ENCODE peak calls at places on chromosomes 11 and 22, in ten cellular contexts. One of them, this sample, is unnamed. For H3K36me3 and H3K9me3, the result is how much of the 10 kb centered on the place peaks cover.

GRCh38 chr11:12126352-12127019 is 16.1 kb downstream of the MICAL2 start:
- DNase-seq in esophagus squamous epithelium: no peak
- DNase-seq in fibroblast of lung: peak
- DNase-seq in cardiac muscle cell: peak
- DNase-seq in lower lobe of right lung: peak
- DNase-seq in IMR-90: peak
- DNase-seq in suprapubic skin: no peak
- DNase-seq in PC-3: peak
- DNase-seq in heart left ventricle: no peak
- DNase-seq in right atrium auricular region: no peak
- DNase-seq in this sample: no peak

GRCh38 chr11:13247606-13248320 is 29.8 kb upstream of the BMAL1 start:
- DNase-seq in esophagus squamous epithelium: no peak
- DNase-seq in fibroblast of lung: no peak
- DNase-seq in cardiac muscle cell: no peak
- DNase-seq in lower lobe of right lung: no peak
- DNase-seq in IMR-90: no peak
- DNase-seq in suprapubic skin: no peak
- DNase-seq in PC-3: no peak
- DNase-seq in heart left ventricle: no peak
- DNase-seq in right atrium auricular region: no peak
- DNase-seq in this sample: no peak

GRCh38 chr11:122893131-122893530 is 10.6 kb downstream of the JHY start:
- DNase-seq in esophagus squamous epithelium: no peak
- DNase-seq in fibroblast of lung: no peak
- DNase-seq in cardiac muscle cell: no peak
- DNase-seq in lower lobe of right lung: no peak
- DNase-seq in IMR-90: no peak
- DNase-seq in suprapubic skin: no peak
- DNase-seq in PC-3: no peak
- DNase-seq in heart left ventricle: no peak
- DNase-seq in right atrium auricular region: no peak
- DNase-seq in this sample: no peak

GRCh38 chr11:6022954-6023353 is 7.6 kb downstream of the OR56A1 start:
- DNase-seq in esophagus squamous epithelium: no peak
- DNase-seq in fibroblast of lung: peak
- DNase-seq in cardiac muscle cell: peak
- DNase-seq in lower lobe of right lung: no peak
- DNase-seq in IMR-90: peak
- DNase-seq in suprapubic skin: no peak
- DNase-seq in PC-3: peak
- DNase-seq in heart left ventricle: peak
- DNase-seq in right atrium auricular region: no peak
- DNase-seq in this sample: no peak

GRCh38 chr11:27317751-27318150 is 45.3 kb downstream of the CCDC34 start:
- DNase-seq in esophagus squamous epithelium: no peak
- DNase-seq in fibroblast of lung: peak
- DNase-seq in cardiac muscle cell: peak
- DNase-seq in lower lobe of right lung: no peak
- DNase-seq in IMR-90: peak
- DNase-seq in suprapubic skin: no peak
- DNase-seq in PC-3: peak
- DNase-seq in heart left ventricle: no peak
- DNase-seq in right atrium auricular region: no peak
- DNase-seq in this sample: no peak

GRCh38 chr11:128981254-128981653 is 38.6 kb upstream of the TP53AIP1 start:
- DNase-seq in esophagus squamous epithelium: no peak
- DNase-seq in fibroblast of lung: no peak
- DNase-seq in cardiac muscle cell: no peak
- DNase-seq in lower lobe of right lung: no peak
- DNase-seq in IMR-90: no peak
- DNase-seq in suprapubic skin: no peak
- DNase-seq in PC-3: peak
- DNase-seq in heart left ventricle: no peak
- DNase-seq in right atrium auricular region: no peak
- DNase-seq in this sample: no peak

GRCh38 chr22:42680648-42681047 is 31.5 kb upstream of the CYB5R3 start:
- DNase-seq in esophagus squamous epithelium: no peak
- DNase-seq in fibroblast of lung: peak
- DNase-seq in cardiac muscle cell: peak
- DNase-seq in lower lobe of right lung: no peak
- DNase-seq in IMR-90: peak
- DNase-seq in suprapubic skin: no peak
- DNase-seq in PC-3: peak
- DNase-seq in heart left ventricle: no peak
- DNase-seq in right atrium auricular region: peak
- DNase-seq in this sample: peak

GRCh38 chr22:38881464-38881871 is 9.5 kb upstream of the CBX6 start:
- DNase-seq in esophagus squamous epithelium: no peak
- DNase-seq in fibroblast of lung: peak
- DNase-seq in cardiac muscle cell: peak
- DNase-seq in lower lobe of right lung: no peak
- DNase-seq in IMR-90: peak
- DNase-seq in suprapubic skin: no peak
- DNase-seq in PC-3: peak
- DNase-seq in heart left ventricle: peak
- DNase-seq in right atrium auricular region: peak
- DNase-seq in this sample: no peak

GRCh38 chr11:69080361-69080973 is 31.7 kb downstream of the TPCN2 start:
- DNase-seq in esophagus squamous epithelium: no peak
- DNase-seq in fibroblast of lung: peak
- DNase-seq in cardiac muscle cell: peak
- DNase-seq in lower lobe of right lung: no peak
- DNase-seq in IMR-90: peak
- DNase-seq in suprapubic skin: no peak
- DNase-seq in PC-3: peak
- DNase-seq in heart left ventricle: no peak
- DNase-seq in right atrium auricular region: no peak
- DNase-seq in this sample: no peak

GRCh38 chr11:22371188-22371587 is 33.0 kb downstream of the SLC17A6 start:
- DNase-seq in esophagus squamous epithelium: no peak
- DNase-seq in fibroblast of lung: no peak
- DNase-seq in cardiac muscle cell: no peak
- DNase-seq in lower lobe of right lung: no peak
- DNase-seq in IMR-90: no peak
- DNase-seq in suprapubic skin: no peak
- DNase-seq in PC-3: no peak
- DNase-seq in heart left ventricle: no peak
- DNase-seq in right atrium auricular region: no peak
- DNase-seq in this sample: no peak

GRCh38 chr11:57527056-57527631 is 3.4 kb downstream of the TIMM10 start:
- DNase-seq in esophagus squamous epithelium: no peak
- DNase-seq in fibroblast of lung: peak
- DNase-seq in cardiac muscle cell: peak
- DNase-seq in lower lobe of right lung: peak
- DNase-seq in IMR-90: peak
- DNase-seq in suprapubic skin: peak
- DNase-seq in PC-3: peak
- DNase-seq in heart left ventricle: peak
- DNase-seq in right atrium auricular region: peak
- DNase-seq in this sample: no peak

GRCh38 chr11:115080923-115081322 is 402.6 kb downstream of the NXPE2 start:
- DNase-seq in esophagus squamous epithelium: no peak
- DNase-seq in fibroblast of lung: no peak
- DNase-seq in cardiac muscle cell: no peak
- DNase-seq in lower lobe of right lung: no peak
- DNase-seq in IMR-90: no peak
- DNase-seq in suprapubic skin: no peak
- DNase-seq in PC-3: no peak
- DNase-seq in heart left ventricle: no peak
- DNase-seq in right atrium auricular region: no peak
- DNase-seq in this sample: no peak

GRCh38 chr22:36379593-36380361 is 8.0 kb downstream of the MYH9 start:
- DNase-seq in esophagus squamous epithelium: no peak
- DNase-seq in fibroblast of lung: no peak
- DNase-seq in cardiac muscle cell: no peak
- DNase-seq in lower lobe of right lung: no peak
- DNase-seq in IMR-90: peak
- DNase-seq in suprapubic skin: no peak
- DNase-seq in PC-3: peak
- DNase-seq in heart left ventricle: no peak
- DNase-seq in right atrium auricular region: no peak
- DNase-seq in this sample: peak

GRCh38 chr22:36253523-36254490 is 874 bp downstream of the APOL1 start:
- DNase-seq in esophagus squamous epithelium: no peak
- DNase-seq in fibroblast of lung: peak
- DNase-seq in cardiac muscle cell: peak
- DNase-seq in lower lobe of right lung: no peak
- DNase-seq in IMR-90: no peak
- DNase-seq in suprapubic skin: no peak
- DNase-seq in PC-3: no peak
- DNase-seq in heart left ventricle: peak
- DNase-seq in right atrium auricular region: no peak
- DNase-seq in this sample: no peak

GRCh38 chr11:125166347-125166841 is 1.8 kb downstream of the PKNOX2 start:
- DNase-seq in esophagus squamous epithelium: no peak
- DNase-seq in fibroblast of lung: peak
- DNase-seq in cardiac muscle cell: peak
- DNase-seq in lower lobe of right lung: no peak
- DNase-seq in IMR-90: no peak
- DNase-seq in suprapubic skin: no peak
- DNase-seq in PC-3: no peak
- DNase-seq in heart left ventricle: peak
- DNase-seq in right atrium auricular region: no peak
- DNase-seq in this sample: no peak

GRCh38 chr11:74473382-74474201 is 6.2 kb upstream of the KCNE3 start:
- DNase-seq in esophagus squamous epithelium: no peak
- DNase-seq in fibroblast of lung: no peak
- DNase-seq in cardiac muscle cell: no peak
- DNase-seq in lower lobe of right lung: no peak
- DNase-seq in IMR-90: no peak
- DNase-seq in suprapubic skin: no peak
- DNase-seq in PC-3: no peak
- DNase-seq in heart left ventricle: no peak
- DNase-seq in right atrium auricular region: peak
- DNase-seq in this sample: no peak

GRCh38 chr11:64719406-64719805 is 3.6 kb downstream of the NRXN2 start:
- DNase-seq in esophagus squamous epithelium: no peak
- DNase-seq in fibroblast of lung: no peak
- DNase-seq in cardiac muscle cell: no peak
- DNase-seq in lower lobe of right lung: no peak
- DNase-seq in IMR-90: no peak
- DNase-seq in suprapubic skin: no peak
- DNase-seq in PC-3: no peak
- DNase-seq in heart left ventricle: no peak
- DNase-seq in right atrium auricular region: no peak
- DNase-seq in this sample: no peak

GRCh38 chr11:8934735-8935478 is 2.2 kb upstream of the C11orf16 start:
- DNase-seq in esophagus squamous epithelium: no peak
- DNase-seq in fibroblast of lung: peak
- DNase-seq in cardiac muscle cell: peak
- DNase-seq in lower lobe of right lung: no peak
- DNase-seq in IMR-90: peak
- DNase-seq in suprapubic skin: no peak
- DNase-seq in PC-3: peak
- DNase-seq in heart left ventricle: no peak
- DNase-seq in right atrium auricular region: no peak
- DNase-seq in this sample: peak

GRCh38 chr11:112044961-112045360 is 19.8 kb downstream of the DLAT start:
- DNase-seq in esophagus squamous epithelium: no peak
- DNase-seq in fibroblast of lung: no peak
- DNase-seq in cardiac muscle cell: no peak
- DNase-seq in lower lobe of right lung: no peak
- DNase-seq in IMR-90: no peak
- DNase-seq in suprapubic skin: no peak
- DNase-seq in PC-3: no peak
- DNase-seq in heart left ventricle: no peak
- DNase-seq in right atrium auricular region: no peak
- DNase-seq in this sample: no peak

GRCh38 chr11:70428701-70429427 is 30.5 kb downstream of the CTTN start:
- DNase-seq in esophagus squamous epithelium: no peak
- DNase-seq in fibroblast of lung: no peak
- DNase-seq in cardiac muscle cell: no peak
- DNase-seq in lower lobe of right lung: no peak
- DNase-seq in IMR-90: no peak
- DNase-seq in suprapubic skin: no peak
- DNase-seq in PC-3: no peak
- DNase-seq in heart left ventricle: no peak
- DNase-seq in right atrium auricular region: no peak
- DNase-seq in this sample: no peak
- H3K36me3 ChIP-seq in esophagus squamous epithelium: under half
- H3K36me3 ChIP-seq in fibroblast of lung: half or more
- H3K36me3 ChIP-seq in cardiac muscle cell: under half
- H3K36me3 ChIP-seq in lower lobe of right lung: half or more
- H3K36me3 ChIP-seq in IMR-90: half or more
- H3K36me3 ChIP-seq in suprapubic skin: half or more
- H3K36me3 ChIP-seq in PC-3: half or more
- H3K36me3 ChIP-seq in heart left ventricle: half or more
- H3K36me3 ChIP-seq in right atrium auricular region: half or more
- H3K36me3 ChIP-seq in this sample: half or more

GRCh38 chr22:45212306-45212709 is 28.4 kb downstream of the KIAA0930 start:
- DNase-seq in esophagus squamous epithelium: no peak
- DNase-seq in fibroblast of lung: peak
- DNase-seq in cardiac muscle cell: peak
- DNase-seq in lower lobe of right lung: peak
- DNase-seq in IMR-90: peak
- DNase-seq in suprapubic skin: peak
- DNase-seq in PC-3: no peak
- DNase-seq in heart left ventricle: peak
- DNase-seq in right atrium auricular region: peak
- DNase-seq in this sample: peak
- TF ChIP-seq CTCF in esophagus squamous epithelium: peak
- TF ChIP-seq CTCF in fibroblast of lung: peak
- TF ChIP-seq CTCF in cardiac muscle cell: no peak
- TF ChIP-seq CTCF in lower lobe of right lung: no peak
- TF ChIP-seq CTCF in IMR-90: peak
- TF ChIP-seq CTCF in suprapubic skin: no peak
- TF ChIP-seq CTCF in PC-3: no peak
- TF ChIP-seq CTCF in heart left ventricle: no peak
- TF ChIP-seq CTCF in right atrium auricular region: peak
- TF ChIP-seq CTCF in this sample: no peak

GRCh38 chr11:91756829-91757480 is 467.7 kb upstream of the FAT3 start:
- DNase-seq in esophagus squamous epithelium: no peak
- DNase-seq in fibroblast of lung: no peak
- DNase-seq in cardiac muscle cell: no peak
- DNase-seq in lower lobe of right lung: no peak
- DNase-seq in IMR-90: no peak
- DNase-seq in suprapubic skin: no peak
- DNase-seq in PC-3: no peak
- DNase-seq in heart left ventricle: no peak
- DNase-seq in right atrium auricular region: no peak
- DNase-seq in this sample: no peak
- H3K9me3 ChIP-seq in esophagus squamous epithelium: under half
- H3K9me3 ChIP-seq in fibroblast of lung: under half
- H3K9me3 ChIP-seq in cardiac muscle cell: under half
- H3K9me3 ChIP-seq in lower lobe of right lung: under half
- H3K9me3 ChIP-seq in IMR-90: under half
- H3K9me3 ChIP-seq in suprapubic skin: under half
- H3K9me3 ChIP-seq in PC-3: under half
- H3K9me3 ChIP-seq in heart left ventricle: under half
- H3K9me3 ChIP-seq in right atrium auricular region: under half
- H3K9me3 ChIP-seq in this sample: under half

DNA sequence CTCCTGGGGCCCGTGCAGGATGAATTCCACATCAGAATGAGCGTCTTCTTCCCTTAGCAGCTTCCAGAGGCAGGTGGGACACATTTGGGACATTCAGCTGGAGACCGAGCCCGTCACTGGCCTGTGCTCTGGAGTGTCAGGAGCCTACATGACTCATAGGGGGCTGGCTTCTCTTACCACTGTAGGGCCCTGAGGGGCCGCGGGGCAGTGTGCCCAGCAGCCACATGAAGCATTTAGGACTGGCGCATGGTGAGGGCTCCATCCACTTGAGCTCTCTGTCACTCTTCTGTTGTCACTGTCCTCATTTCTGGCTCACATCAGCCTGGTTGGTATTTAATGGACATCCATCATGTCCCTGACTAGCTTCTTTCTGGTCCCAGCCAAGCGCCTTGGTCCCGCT is 38.0 kb upstream of the TEF start:
- DNase-seq in esophagus squamous epithelium: no peak
- DNase-seq in fibroblast of lung: no peak
- DNase-seq in cardiac muscle cell: no peak
- DNase-seq in lower lobe of right lung: no peak
- DNase-seq in IMR-90: no peak
- DNase-seq in suprapubic skin: no peak
- DNase-seq in PC-3: no peak
- DNase-seq in heart left ventricle: no peak
- DNase-seq in right atrium auricular region: no peak
- DNase-seq in this sample: no peak
- H3K36me3 ChIP-seq in esophagus squamous epithelium: under half
- H3K36me3 ChIP-seq in fibroblast of lung: half or more
- H3K36me3 ChIP-seq in cardiac muscle cell: under half
- H3K36me3 ChIP-seq in lower lobe of right lung: half or more
- H3K36me3 ChIP-seq in IMR-90: half or more
- H3K36me3 ChIP-seq in suprapubic skin: half or more
- H3K36me3 ChIP-seq in PC-3: under half
- H3K36me3 ChIP-seq in heart left ventricle: half or more
- H3K36me3 ChIP-seq in right atrium auricular region: half or more
- H3K36me3 ChIP-seq in this sample: half or more

This sample was measured in ascending aorta.